ENCODE peak calls at places on chromosomes 12 and 14, in four cellular contexts. K is cerebellum, L is GF-D8, G is cardiac septum. V is an unnamed sample.

GRCh38 chr14:75928587-75929230 is 53.1 kb downstream of the TGFB3 start:
- DNase-seq in K (no peak), G (no peak), L (no peak), V (no peak)

GRCh38 chr12:22876262-22876661 is 251.3 kb downstream of the ETNK1 start:
- DNase-seq in G (no peak), L (no peak), K (no peak), V (no peak)

GRCh38 chr14:104603623-104604401 is 760 bp downstream of the TMEM179 start:
- DNase-seq in L (no peak), K (peak; percentile 22), G (no peak), V (no peak)

GRCh38 chr12:15299947-15300346 is 22.4 kb upstream of the PTPRO start:
- DNase-seq in K (no peak), G (no peak), L (no peak), V (no peak)

GRCh38 chr12:3168775-3169221 is 91.6 kb downstream of the TSPAN9 start:
- DNase-seq in L (no peak), G (no peak), K (peak; percentile 90), V (no peak)

GRCh38 chr12:124658302-124658701 is 90.9 kb upstream of the NCOR2 start:
- DNase-seq in L (no peak), G (no peak), K (no peak), V (no peak)

GRCh38 chr12:70555081-70555480 is 82.1 kb downstream of the PTPRB start:
- DNase-seq in L (no peak), K (no peak), G (no peak), V (no peak)

GRCh38 chr14:95523051-95523817 is 6.8 kb upstream of the SYNE3 start:
- DNase-seq in G (no peak), L (peak; percentile 47), K (no peak), V (peak; percentile 43)

GRCh38 chr12:48002773-48003218 is 1.5 kb downstream of the COL2A1 start:
- DNase-seq in G (no peak), L (no peak), K (no peak), V (no peak)

GRCh38 chr12:19752712-19753111 is 313.4 kb downstream of the AEBP2 start:
- DNase-seq in K (no peak), L (no peak), G (no peak), V (no peak)

GRCh38 chr12:1741154-1741949 is 50.5 kb downstream of the ADIPOR2 start:
- DNase-seq in K (no peak), G (no peak), L (peak; percentile 15), V (no peak)

GRCh38 chr12:43289412-43289811 is 262.6 kb downstream of the ADAMTS20 start:
- DNase-seq in L (no peak), G (no peak), K (no peak), V (no peak)

GRCh38 chr12:105820407-105821140 is 318.2 kb downstream of the NUAK1 start:
- DNase-seq in G (no peak), L (no peak), K (no peak), V (no peak)

GRCh38 chr14:72154645-72155378 is 222.6 kb downstream of the RGS6 start:
- DNase-seq in L (no peak), K (no peak), G (no peak), V (no peak)

GRCh38 chr14:36553650-36554260 is 28.7 kb downstream of the NKX2-8 start:
- DNase-seq in K (peak; percentile 13), L (no peak), G (no peak), V (peak; percentile 19)

GRCh38 chr12:125377093-125377492 is 311.9 kb downstream of the AACS start:
- DNase-seq in G (no peak), L (no peak), K (no peak), V (no peak)

GRCh38 chr14:34053666-34054065 is 102.8 kb upstream of the EGLN3 start:
- DNase-seq in G (peak; percentile 80), K (peak; percentile 50), L (no peak), V (no peak)

GRCh38 chr14:95157987-95158712 is 821 bp upstream of the DICER1 start:
- DNase-seq in G (no peak), K (peak; percentile 32), L (no peak), V (no peak)

GRCh38 chr14:58947816-58948440 is 240.5 kb upstream of the DAAM1 start:
- DNase-seq in K (no peak), L (no peak), G (no peak), V (no peak)

GRCh38 chr12:88866881-88867280 is 286.6 kb upstream of the KITLG start:
- DNase-seq in L (no peak), G (no peak), K (no peak), V (no peak)

GRCh38 chr12:104494816-104495158 is 38.0 kb downstream of the CHST11 start:
- DNase-seq in G (no peak), L (no peak), K (no peak), V (no peak)

GRCh38 chr12:3727877-3728632 is 24.9 kb downstream of the CRACR2A start:
- DNase-seq in K (no peak), G (no peak), L (peak; percentile 95), V (peak; percentile 79)

GRCh38 chr12:110335481-110336045 is 54.5 kb downstream of the ATP2A2 start:
- DNase-seq in L (no peak), G (no peak), K (no peak), V (no peak)

GRCh38 chr14:105857223-105857815 is 330.9 kb downstream of the TMEM121 start:
- DNase-seq in G (peak; percentile 71), K (no peak), L (no peak), V (no peak)

GRCh38 chr12:5787828-5788227 is 157.2 kb downstream of the ANO2 start:
- DNase-seq in K (no peak), G (no peak), L (no peak), V (no peak)

GRCh38 chr14:86462193-86462592 is 932.2 kb downstream of the FLRT2 start:
- DNase-seq in L (no peak), G (no peak), K (no peak), V (peak; percentile 3)

GRCh38 chr12:2876431-2877046 is 435 bp downstream of the FOXM1 start:
- DNase-seq in L (no peak), G (no peak), K (no peak), V (peak; percentile 6)

GRCh38 chr12:67426067-67426466 is 156.9 kb downstream of the CAND1 start:
- DNase-seq in L (no peak), K (no peak), G (no peak), V (no peak)

GRCh38 chr14:61322011-61322798 is 826 bp downstream of the PRKCH start:
- DNase-seq in L (no peak), K (no peak), G (peak; percentile 78), V (no peak)

GRCh38 chr12:127297327-127297726 is 969.6 kb upstream of the TMEM132C start:
- DNase-seq in K (no peak), L (no peak), G (peak; percentile 39), V (no peak)

GRCh38 chr12:96310067-96310466 is 90.2 kb downstream of the CDK17 start:
- DNase-seq in L (no peak), G (no peak), K (no peak), V (no peak)

GRCh38 chr12:65826513-65827171 is 2.4 kb downstream of the HMGA2 start:
- DNase-seq in K (no peak), G (no peak), L (no peak), V (no peak)

GRCh38 chr14:29236848-29237247 is 470.3 kb downstream of the FOXG1 start:
- DNase-seq in G (no peak), K (no peak), L (no peak), V (no peak)

GRCh38 chr12:103495783-103496456 is at the start of gene C12orf42:
- DNase-seq in K (no peak), G (no peak), L (no peak), V (no peak)

GRCh38 chr12:83320350-83320749 is 633.6 kb downstream of the TMTC2 start:
- DNase-seq in K (no peak), L (no peak), G (no peak), V (no peak)

GRCh38 chr12:25361511-25361910 is 110.8 kb upstream of the KRAS start:
- DNase-seq in L (no peak), G (no peak), K (no peak), V (no peak)